ENCODE peak calls at places on chromosome 5, in nine cellular contexts. N is transverse colon; J is Caco-2; U is stomach; A is GDM1; Q is stimulated activated naive CD8-positive, alpha-beta T cell treated with anti-CD3 and anti-CD28 coated beads, Interleukin-15, Interleukin-2, amounts not matched to agents 100 U/mL and 50 U/mL, for 24 hours; L is T1000; M is naive thymus-derived CD8-positive, alpha-beta T cell; V is activated CD4-positive, alpha-beta T cell treated with anti-CD3 and anti-CD28 coated beads for 24 hours. Y is an unnamed sample.

GRCh38 chr5:106454651-106455415 is 1215.9 kb downstream of the EFNA5 start:
- DNase-seq in U (no peak), A (peak; percentile 4), V (no peak), M (no peak), N (no peak), J (peak; percentile 35), L (no peak), Q (no peak), Y (no peak)

GRCh38 chr5:173051746-173052145 is 4.4 kb upstream of the CREBRF start:
- DNase-seq in Q (no peak), V (no peak), U (no peak), M (no peak), A (no peak), N (no peak), L (no peak), J (no peak), Y (no peak)

GRCh38 chr5:94884294-94884693 is 265.8 kb downstream of the SLF1 start:
- DNase-seq in Q (no peak), L (no peak), V (no peak), A (no peak), N (no peak), M (no peak), J (no peak), U (no peak), Y (no peak)

GRCh38 chr5:147918899-147919298 is 12.6 kb upstream of the C5orf46 start:
- DNase-seq in A (no peak), N (no peak), L (no peak), U (no peak), J (no peak), M (no peak), V (no peak), Q (no peak), Y (no peak)

GRCh38 chr5:22560115-22560514 is 293.0 kb downstream of the CDH12 start:
- DNase-seq in A (no peak), M (no peak), V (no peak), J (no peak), Q (no peak), L (peak; percentile 13), U (no peak), N (no peak), Y (no peak)

GRCh38 chr5:142735323-142736246 is 34.6 kb upstream of the ARHGAP26 start:
- DNase-seq in V (no peak), J (no peak), U (no peak), N (no peak), M (no peak), L (no peak), Q (no peak), A (no peak), Y (no peak)

GRCh38 chr5:108339220-108339619 is 42.7 kb downstream of the FBXL17 start:
- DNase-seq in A (no peak), U (no peak), L (no peak), J (no peak), V (no peak), M (no peak), Q (no peak), N (no peak), Y (no peak)

GRCh38 chr5:159774476-159775031 is 141.7 kb upstream of the ADRA1B start:
- DNase-seq in L (no peak), U (no peak), Q (no peak), V (no peak), M (no peak), J (no peak), A (no peak), N (no peak), Y (no peak)

GRCh38 chr5:160434022-160434531 is 12.4 kb downstream of the PTTG1 start:
- DNase-seq in M (no peak), U (no peak), A (no peak), L (no peak), V (no peak), N (no peak), J (no peak), Q (peak; percentile 43), Y (no peak)

GRCh38 chr5:168714046-168714445 is 134.9 kb upstream of the PANK3 start:
- DNase-seq in N (no peak), A (no peak), V (no peak), L (no peak), J (no peak), Q (no peak), U (no peak), M (no peak), Y (no peak)

GRCh38 chr5:9831823-9832222 is 201.7 kb upstream of the TAS2R1 start:
- DNase-seq in V (no peak), L (no peak), A (no peak), N (no peak), J (peak; percentile 57), U (no peak), Q (no peak), M (no peak), Y (no peak)